ENCODE peak calls at places on chromosomes 3 and 15, in four cellular contexts. Z is activated CD8-positive, alpha-beta memory T cell treated with anti-CD3 and anti-CD28 coated beads, Interleukin-2, amount 50 U/mL, for 48 hours; L is progenitor cell of endocrine pancreas; N is GM06990. R is an unnamed sample.
A peak's percentile ranks its signal among the peaks of the same experiment; 100 is the strongest.

GRCh38 chr15:74226761-74227540 is 9.2 kb upstream of the CCDC33 start:
- DNase-seq in N (no peak), Z (no peak), L (no peak), R (no peak)

GRCh38 chr15:39543651-39544050 is 37.2 kb upstream of the THBS1 start:
- DNase-seq in L (no peak), N (no peak), Z (no peak), R (no peak)

GRCh38 chr15:67114046-67114445 is 48.6 kb downstream of the SMAD3 start:
- DNase-seq in N (no peak), Z (no peak), L (no peak), R (no peak)

GRCh38 chr3:81965696-81966095 is 204.3 kb upstream of the GBE1 start:
- DNase-seq in L (no peak), Z (no peak), N (no peak), R (no peak)

GRCh38 chr3:48426401-48426909 is 3.4 kb downstream of the PLXNB1 start:
- DNase-seq in L (no peak), Z (no peak), N (no peak), R (peak; percentile 20)

GRCh38 chr3:18680759-18681158 is 255.6 kb upstream of the SATB1 start:
- DNase-seq in L (no peak), N (no peak), Z (no peak), R (no peak)

GRCh38 chr3:56469141-56469540 is 874 bp upstream of the ERC2 start:
- DNase-seq in Z (no peak), N (no peak), L (no peak), R (no peak)

GRCh38 chr3:50126287-50127211 is 28.6 kb upstream of the SEMA3F start:
- DNase-seq in N (no peak), L (no peak), Z (no peak), R (no peak)

GRCh38 chr3:165642761-165643432 is 194.3 kb downstream of the BCHE start:
- DNase-seq in L (no peak), Z (no peak), N (no peak), R (no peak)

GRCh38 chr3:10974746-10975375 is 17.7 kb upstream of the SLC6A1 start:
- DNase-seq in N (no peak), L (no peak), Z (no peak), R (no peak)

GRCh38 chr15:29822100-29822684 is at the start of gene TJP1:
- DNase-seq in Z (no peak), N (no peak), L (peak; percentile 75), R (peak; percentile 26)

GRCh38 chr3:131796558-131796957 is 238.3 kb downstream of the CPNE4 start:
- DNase-seq in N (peak; percentile 42), L (no peak), Z (no peak), R (no peak)

GRCh38 chr15:67945951-67946700 is 106.3 kb upstream of the RNU6-1 start:
- DNase-seq in N (peak; percentile 25), L (no peak), Z (no peak), R (no peak)

GRCh38 chr3:98823791-98824190 is 60.7 kb downstream of the ST3GAL6 start:
- DNase-seq in Z (no peak), L (no peak), N (no peak), R (no peak)

GRCh38 chr3:171953300-171954022 is 85.9 kb upstream of the FNDC3B start:
- DNase-seq in Z (no peak), L (no peak), N (no peak), R (no peak)

GRCh38 chr3:137061186-137061585 is 103.4 kb downstream of the IL20RB start:
- DNase-seq in L (no peak), Z (no peak), N (no peak), R (no peak)

R was measured in GM20000.